ENCODE peak calls at places on chromosomes 6 and 20, in eight cellular contexts. L is brain microvascular endothelial cell, R is breast epithelium, Q is ovary, O is Panc1, G is prostate gland, I is fibroblast of villous mesenchyme, J is MM.1S. X is an unnamed sample.

GRCh38 chr6:125300992-125301434 is 754 bp downstream of the HDDC2 start:
- DNase-seq in G (no peak), Q (no peak), L (peak), O (no peak), R (no peak), J (peak), I (peak), X (no peak)

GRCh38 chr6:137866200-137866913 is 702 bp upstream of the TNFAIP3 start:
- DNase-seq in I (no peak), G (no peak), Q (peak), O (no peak), L (no peak), J (no peak), R (no peak), X (peak)

GRCh38 chr6:57013501-57013900 is 33.0 kb upstream of the KIAA1586 start:
- DNase-seq in O (no peak), Q (no peak), J (no peak), L (peak), I (peak), G (no peak), R (no peak), X (no peak)

GRCh38 chr6:158758941-158759479 is 60.2 kb downstream of the EZR start:
- DNase-seq in G (no peak), J (no peak), Q (no peak), O (no peak), I (no peak), L (no peak), R (no peak), X (no peak)

GRCh38 chr20:51804754-51805153 is 2.4 kb upstream of the SALL4 start:
- DNase-seq in L (no peak), I (no peak), Q (no peak), O (no peak), G (no peak), R (no peak), J (no peak), X (no peak)

GRCh38 chr6:166308769-166309589 is 787 bp upstream of the PRR18 start:
- DNase-seq in L (no peak), Q (no peak), I (no peak), O (no peak), J (no peak), R (no peak), G (no peak), X (no peak)

GRCh38 chr6:3640868-3641267 is 110.6 kb downstream of the PXDC1 start:
- DNase-seq in Q (no peak), R (no peak), I (no peak), G (no peak), J (peak), L (no peak), O (no peak), X (no peak)

GRCh38 chr20:15708984-15709598 is 864.2 kb downstream of the KIF16B start:
- DNase-seq in Q (no peak), R (no peak), J (peak), L (no peak), I (peak), G (no peak), O (no peak), X (peak)

GRCh38 chr6:47254906-47255305 is 54.8 kb downstream of the TNFRSF21 start:
- DNase-seq in J (no peak), I (no peak), O (no peak), R (no peak), Q (no peak), L (no peak), G (no peak), X (no peak)

GRCh38 chr20:57280221-57280620 is 13.8 kb upstream of the BMP7 start:
- DNase-seq in I (no peak), G (no peak), J (no peak), Q (no peak), R (no peak), O (no peak), L (no peak), X (no peak)

GRCh38 chr6:34521463-34522288 is 34.5 kb downstream of the SPDEF start:
- DNase-seq in L (no peak), J (no peak), R (no peak), O (no peak), Q (no peak), I (no peak), G (no peak), X (no peak)

GRCh38 chr6:157840776-157841175 is 17.7 kb downstream of the SNX9 start:
- DNase-seq in I (peak), J (no peak), O (no peak), Q (no peak), L (peak), R (no peak), G (no peak), X (no peak)

GRCh38 chr6:125913864-125914351 is 42.7 kb upstream of the HINT3 start:
- DNase-seq in J (no peak), G (peak), I (peak), L (peak), O (peak), Q (no peak), R (no peak), X (no peak)

GRCh38 chr6:28673800-28674671 is 148.4 kb downstream of the GPX5 start:
- DNase-seq in O (no peak), J (peak), I (peak), G (no peak), Q (peak), L (peak), R (no peak), X (no peak)

GRCh38 chr6:35038076-35038475 is 103.1 kb downstream of the TCP11 start:
- DNase-seq in R (no peak), G (no peak), O (no peak), I (no peak), L (no peak), J (no peak), Q (no peak), X (no peak)

GRCh38 chr6:157603314-157603940 is 219.6 kb upstream of the SNX9 start:
- DNase-seq in O (no peak), R (no peak), J (no peak), I (no peak), G (no peak), L (no peak), Q (no peak), X (no peak)

GRCh38 chr6:39843305-39844020 is 51.3 kb downstream of the DAAM2 start:
- DNase-seq in J (no peak), G (no peak), L (peak), O (no peak), R (no peak), I (no peak), Q (no peak), X (no peak)

GRCh38 chr6:166415306-166415705 is 32.6 kb upstream of the MPC1 start:
- DNase-seq in G (no peak), R (no peak), J (no peak), I (no peak), O (no peak), L (no peak), Q (no peak), X (no peak)

GRCh38 chr20:24773751-24774201 is 175.3 kb upstream of the CST7 start:
- DNase-seq in Q (peak), J (peak), I (peak), O (no peak), G (no peak), L (peak), R (no peak), X (no peak)

GRCh38 chr6:1351381-1352008 is 37.9 kb upstream of the FOXF2 start:
- DNase-seq in R (no peak), I (no peak), G (no peak), Q (no peak), L (no peak), O (no peak), J (no peak), X (no peak)

GRCh38 chr20:37376791-37377190 is 30.9 kb downstream of the SRC start:
- DNase-seq in Q (peak), O (no peak), I (no peak), J (no peak), G (no peak), L (no peak), R (no peak), X (no peak)

GRCh38 chr6:26660096-26660425 is 515 bp upstream of the ZNF322 start:
- DNase-seq in L (peak), O (no peak), Q (no peak), J (peak), R (no peak), I (no peak), G (no peak), X (no peak)

GRCh38 chr20:62165762-62166399 is 16.9 kb upstream of the MTG2 start:
- DNase-seq in Q (peak), R (no peak), I (peak), L (no peak), G (no peak), O (no peak), J (no peak), X (no peak)

GRCh38 chr6:95243091-95243490 is 334.2 kb upstream of the MANEA start:
- DNase-seq in O (no peak), J (no peak), L (no peak), I (no peak), R (no peak), G (no peak), Q (no peak), X (no peak)

GRCh38 chr6:138032571-138032970 is 74.6 kb downstream of the PERP start:
- DNase-seq in J (no peak), I (no peak), Q (no peak), O (no peak), L (no peak), R (no peak), G (no peak), X (no peak)

GRCh38 chr6:100553243-100553642 is 88.5 kb upstream of the SIM1 start:
- DNase-seq in J (no peak), Q (no peak), O (no peak), L (no peak), G (no peak), R (no peak), I (no peak), X (no peak)

GRCh38 chr6:128251445-128251844 is 269.0 kb downstream of the PTPRK start:
- DNase-seq in G (no peak), R (no peak), Q (no peak), L (no peak), I (no peak), O (no peak), J (no peak), X (no peak)

GRCh38 chr6:48845219-48845618 is 617.8 kb downstream of the MMUT start:
- DNase-seq in G (no peak), Q (no peak), O (no peak), L (no peak), R (no peak), I (no peak), J (no peak), X (no peak)

GRCh38 chr6:158377866-158378265 is 65.6 kb downstream of the TULP4 start:
- DNase-seq in Q (no peak), I (peak), L (peak), J (no peak), O (no peak), G (peak), R (peak), X (no peak)

GRCh38 chr20:1465470-1466210 is 1.0 kb downstream of the NSFL1C start:
- DNase-seq in Q (no peak), R (no peak), I (no peak), G (no peak), O (no peak), J (no peak), L (no peak), X (no peak)

GRCh38 chr6:29419516-29419915 is 4.8 kb downstream of the OR12D1 start:
- DNase-seq in G (no peak), L (peak), Q (no peak), R (no peak), O (no peak), I (no peak), J (no peak), X (no peak)

GRCh38 chr6:160014869-160015182 is 45.9 kb downstream of the IGF2R start:
- DNase-seq in J (no peak), Q (no peak), I (no peak), L (no peak), R (no peak), O (no peak), G (no peak), X (no peak)

GRCh38 chr6:37137201-37137880 is 32.6 kb upstream of the PIM1 start:
- DNase-seq in O (no peak), R (no peak), I (peak), L (peak), G (no peak), Q (peak), J (no peak), X (no peak)

GRCh38 chr20:34825530-34826362 is at the start of gene NCOA6:
- DNase-seq in L (peak), Q (peak), R (peak), J (peak), I (peak), G (peak), O (peak), X (peak)

GRCh38 chr6:6521961-6522360 is 66.6 kb upstream of the LY86 start:
- DNase-seq in I (no peak), J (no peak), R (no peak), L (no peak), O (no peak), G (no peak), Q (no peak), X (no peak)

GRCh38 chr6:148700713-148701392 is 46.0 kb upstream of the UST start:
- DNase-seq in O (no peak), G (no peak), L (peak), I (peak), R (no peak), Q (no peak), J (peak), X (no peak)

GRCh38 chr6:125700591-125701353 is 48.7 kb upstream of the HEY2 start:
- DNase-seq in Q (no peak), I (no peak), R (no peak), L (no peak), J (no peak), O (no peak), G (no peak), X (no peak)

GRCh38 chr6:116447496-116448011 is 13.6 kb upstream of the CALHM6 start:
- DNase-seq in L (peak), R (no peak), O (no peak), I (peak), G (no peak), Q (peak), J (peak), X (no peak)

GRCh38 chr6:25014806-25015560 is 79.2 kb upstream of the RIPOR2 start:
- DNase-seq in G (no peak), O (no peak), R (peak), Q (peak), L (peak), I (peak), J (no peak), X (no peak)

GRCh38 chr6:25016311-25016710 is 80.6 kb upstream of the RIPOR2 start:
- DNase-seq in G (no peak), R (no peak), J (no peak), Q (no peak), O (no peak), I (no peak), L (no peak), X (no peak)

GRCh38 chr6:25013249-25013648 is 77.5 kb upstream of the RIPOR2 start:
- DNase-seq in R (no peak), O (no peak), J (no peak), I (no peak), Q (no peak), G (no peak), L (no peak), X (no peak)

GRCh38 chr6:25012657-25013056 is 76.9 kb upstream of the RIPOR2 start:
- DNase-seq in I (peak), R (no peak), Q (no peak), G (no peak), L (peak), J (no peak), O (no peak), X (no peak)

GRCh38 chr6:25014375-25014774 is 78.6 kb upstream of the RIPOR2 start:
- DNase-seq in L (no peak), Q (no peak), J (no peak), I (no peak), R (no peak), O (no peak), G (no peak), X (no peak)
- H3K4me3 ChIP-seq in L (no peak), Q (no peak), J (no peak), I (no peak), R (no peak), O (no peak), G (no peak), X (no peak)

GRCh38 chr20:41318271-41318649 is 729 bp upstream of the ZHX3 start:
- DNase-seq in J (no peak), O (no peak), L (no peak), I (no peak), R (no peak), Q (no peak), G (no peak), X (no peak)
- H3K4me3 ChIP-seq in J (peak), O (peak), L (no peak), I (peak), R (peak), Q (peak), G (no peak), X (peak)

DNA sequence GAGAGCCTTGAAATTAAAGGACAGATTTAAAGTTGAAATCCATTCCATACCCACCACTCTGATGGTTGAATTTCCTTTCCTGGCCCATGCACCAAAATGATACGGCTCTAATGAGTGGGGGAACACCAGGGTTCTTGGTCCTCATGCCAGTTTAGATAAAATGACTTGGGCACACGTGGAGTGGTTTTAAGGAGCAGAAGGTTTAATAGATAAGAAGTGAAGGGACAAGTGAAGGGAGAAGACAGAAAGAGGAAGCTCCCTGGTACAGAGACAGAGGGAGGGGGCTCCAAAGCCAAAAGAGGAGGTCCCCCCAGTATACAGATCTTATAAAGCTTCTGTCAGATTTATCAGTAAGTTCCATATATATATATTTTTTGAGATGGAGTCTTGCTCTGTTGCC is 22.7 kb downstream of the NCOA3 start:
- DNase-seq in L (no peak), I (no peak), J (no peak), Q (no peak), O (no peak), G (no peak), R (no peak), X (no peak)
- H3K4me3 ChIP-seq in L (no peak), I (no peak), J (no peak), Q (no peak), O (no peak), G (no peak), R (no peak), X (no peak)

GRCh38 chr6:105992315-105992961 is 93.7 kb upstream of the PRDM1 start:
- DNase-seq in I (peak), O (peak), J (peak), R (peak), G (peak), L (peak), Q (peak), X (peak)

GRCh38 chr6:105993769-105994521 is 92.2 kb upstream of the PRDM1 start:
- DNase-seq in O (no peak), R (no peak), J (peak), L (no peak), I (peak), G (no peak), Q (peak), X (no peak)

GRCh38 chr6:105994522-105995402 is 91.4 kb upstream of the PRDM1 start:
- DNase-seq in Q (peak), L (peak), G (peak), I (peak), R (peak), J (peak), O (no peak), X (peak)

GRCh38 chr6:105993341-105993740 is 92.8 kb upstream of the PRDM1 start:
- DNase-seq in O (no peak), J (peak), L (no peak), I (peak), R (no peak), Q (no peak), G (no peak), X (no peak)

GRCh38 chr6:105995403-105995699 is 90.8 kb upstream of the PRDM1 start:
- DNase-seq in Q (no peak), J (no peak), O (no peak), L (no peak), G (no peak), R (no peak), I (peak), X (no peak)
- H3K4me3 ChIP-seq in Q (peak), J (peak), O (no peak), L (peak), G (no peak), R (peak), I (peak), X (peak)

GRCh38 chr6:52573295-52573694 is 3.6 kb downstream of the TRAM2 start:
- DNase-seq in O (no peak), I (peak), J (no peak), R (no peak), L (no peak), Q (no peak), G (no peak), X (no peak)
- H3K4me3 ChIP-seq in O (no peak), I (peak), J (peak), R (peak), L (peak), Q (peak), G (no peak), X (no peak)